ENCODE peak calls at places on chromosome 15, in nine cellular contexts. F is endothelial cell, D is memory B cell, Z is stromal cell of bone marrow, C is bronchial epithelial cell, N is neural crest cell, Y is retinal pigment epithelial cell, H is A549, W is GM10248. M is an unnamed sample.

GRCh38 chr15:66679657-66680108 is 22.4 kb upstream of the SMAD6 start:
- DNase-seq in W (no peak), D (no peak), Y (peak), C (no peak), Z (no peak), N (no peak), H (no peak), F (no peak), M (no peak)

GRCh38 chr15:32683231-32683630 is 34.6 kb upstream of the GREM1 start:
- DNase-seq in F (no peak), Z (no peak), C (peak), H (no peak), W (no peak), Y (no peak), D (no peak), N (no peak), M (no peak)

GRCh38 chr15:96767703-96768434 is 437.4 kb downstream of the NR2F2 start:
- DNase-seq in W (no peak), C (no peak), F (no peak), Y (no peak), H (no peak), D (no peak), N (no peak), Z (no peak), M (no peak)

GRCh38 chr15:68400066-68400456 is 31.9 kb downstream of the ITGA11 start:
- DNase-seq in C (peak), H (peak), D (no peak), F (no peak), N (no peak), Z (no peak), W (no peak), Y (no peak), M (no peak)

GRCh38 chr15:93333826-93334225 is 244.8 kb upstream of the RGMA start:
- DNase-seq in C (no peak), Z (no peak), F (peak), Y (no peak), H (no peak), D (no peak), W (no peak), N (no peak), M (no peak)

GRCh38 chr15:90959894-90960293 is 5.2 kb downstream of the RCCD1 start:
- DNase-seq in D (no peak), F (no peak), H (no peak), N (no peak), W (no peak), Z (peak), C (no peak), Y (peak), M (no peak)

GRCh38 chr15:99401971-99402732 is 150.9 kb downstream of the LRRC28 start:
- DNase-seq in C (no peak), Z (no peak), W (no peak), H (no peak), D (no peak), Y (no peak), F (no peak), N (no peak), M (no peak)

GRCh38 chr15:33188654-33189257 is 5.8 kb downstream of the FMN1 start:
- DNase-seq in C (no peak), F (no peak), Y (no peak), H (no peak), D (no peak), Z (no peak), N (no peak), W (no peak), M (no peak)

GRCh38 chr15:74610302-74610951 is 5.2 kb upstream of the CLK3 start:
- DNase-seq in Z (no peak), H (no peak), D (no peak), W (no peak), N (no peak), F (peak), Y (no peak), C (no peak), M (no peak)

GRCh38 chr15:78811825-78812183 is 540 bp upstream of the ADAMTS7 start:
- DNase-seq in H (no peak), Y (no peak), C (no peak), N (no peak), Z (no peak), F (peak), W (no peak), D (no peak), M (no peak)

GRCh38 chr15:51403072-51403878 is 61.8 kb downstream of the GLDN start:
- DNase-seq in Y (no peak), W (no peak), Z (peak), H (peak), N (no peak), C (peak), D (peak), F (no peak), M (no peak)

GRCh38 chr15:85044251-85044853 is 62.7 kb downstream of the PDE8A start:
- DNase-seq in Y (no peak), D (peak), H (peak), Z (peak), W (no peak), C (peak), N (peak), F (peak), M (no peak)

GRCh38 chr15:90818251-90819210 is 49.9 kb upstream of the FURIN start:
- DNase-seq in C (no peak), Z (no peak), W (peak), D (peak), Y (no peak), N (no peak), H (no peak), F (no peak), M (no peak)

GRCh38 chr15:56613826-56614225 is 119.5 kb downstream of the ZNF280D start:
- DNase-seq in Z (no peak), C (no peak), W (no peak), D (no peak), Y (no peak), N (no peak), H (no peak), F (no peak), M (no peak)

GRCh38 chr15:72967836-72968530 is 84.3 kb upstream of the NEO1 start:
- DNase-seq in D (no peak), W (no peak), Z (no peak), C (no peak), N (no peak), H (no peak), Y (no peak), F (no peak), M (no peak)

GRCh38 chr15:45715528-45715927 is 80.7 kb downstream of the SQOR start:
- DNase-seq in N (no peak), D (no peak), Y (no peak), W (no peak), H (no peak), F (no peak), Z (no peak), C (peak), M (no peak)

GRCh38 chr15:72858205-72858604 is 74.6 kb upstream of the ADPGK start:
- DNase-seq in F (no peak), Y (no peak), D (no peak), C (no peak), H (no peak), N (no peak), W (peak), Z (no peak), M (no peak)

GRCh38 chr15:70825841-70826240 is 28.1 kb downstream of the LARP6 start:
- DNase-seq in F (no peak), Z (no peak), Y (no peak), N (no peak), W (no peak), D (no peak), H (no peak), C (no peak), M (no peak)

GRCh38 chr15:44550256-44550655 is 13.3 kb downstream of the EIF3J start:
- DNase-seq in N (no peak), C (peak), Y (peak), D (no peak), H (no peak), Z (no peak), W (no peak), F (no peak), M (no peak)

GRCh38 chr15:63403254-63403945 is 21.8 kb upstream of the CA12 start:
- DNase-seq in F (no peak), D (no peak), Z (no peak), W (no peak), N (no peak), H (no peak), Y (no peak), C (no peak), M (no peak)

GRCh38 chr15:45126535-45127158 is 3.0 kb downstream of the DUOXA1 start:
- DNase-seq in H (no peak), W (no peak), N (no peak), D (peak), C (peak), F (peak), Y (no peak), Z (peak), M (no peak)

GRCh38 chr15:45448066-45448510 is 69.7 kb upstream of the GATM start:
- DNase-seq in Y (no peak), Z (no peak), N (no peak), D (no peak), C (peak), H (no peak), W (peak), F (no peak), M (no peak)

GRCh38 chr15:65619636-65620290 is 2.0 kb upstream of the SLC24A1 start:
- DNase-seq in F (no peak), Y (no peak), Z (no peak), D (no peak), C (no peak), H (no peak), W (no peak), N (no peak), M (no peak)

GRCh38 chr15:80732818-80733217 is 37.7 kb downstream of the ABHD17C start:
- DNase-seq in N (no peak), F (no peak), D (no peak), Y (no peak), C (no peak), W (no peak), Z (no peak), H (no peak), M (no peak)

GRCh38 chr15:101488300-101489164 is 975 bp downstream of the PCSK6 start:
- DNase-seq in N (no peak), Z (no peak), F (no peak), W (no peak), H (no peak), C (no peak), Y (no peak), D (no peak), M (no peak)

GRCh38 chr15:69668049-69668705 is 215.6 kb downstream of the RPLP1 start:
- DNase-seq in C (no peak), D (no peak), H (no peak), N (no peak), F (no peak), Z (no peak), Y (no peak), W (no peak), M (no peak)